ENCODE peak calls at places on chromosomes 7 and 10, in ten cellular contexts. T is fibroblast of lung, J is esophagus muscularis mucosa, O is colonic mucosa, S is left ventricle myocardium inferior, F is heart left ventricle, C is AG10803, G is tibial artery, R is GM12865, L is cardiac fibroblast. W is an unnamed sample.

GRCh38 chr7:1693419-1693990 is 23.4 kb downstream of the ELFN1 start:
- DNase-seq in F (peak), R (no peak), O (no peak), L (no peak), J (no peak), S (peak), G (peak), T (no peak), C (no peak), W (no peak)

GRCh38 chr10:60316029-60316428 is 73.6 kb downstream of the ANK3 start:
- DNase-seq in R (no peak), F (no peak), T (no peak), J (no peak), C (no peak), S (no peak), G (no peak), O (no peak), L (no peak), W (no peak)

GRCh38 chr7:23616593-23616992 is 19.4 kb downstream of the CCDC126 start:
- DNase-seq in C (no peak), J (no peak), O (no peak), R (no peak), F (no peak), T (no peak), L (no peak), G (no peak), S (no peak), W (no peak)

GRCh38 chr7:91976743-91977142 is 36.1 kb downstream of the AKAP9 start:
- DNase-seq in T (no peak), O (no peak), L (no peak), R (no peak), F (no peak), C (no peak), G (no peak), J (no peak), S (no peak), W (no peak)

GRCh38 chr10:121096617-121097431 is 245.7 kb downstream of the WDR11 start:
- DNase-seq in O (no peak), R (no peak), F (peak), L (peak), T (peak), C (peak), S (peak), G (no peak), J (no peak), W (peak)

GRCh38 chr10:56360583-56360966 is 484 bp downstream of the ZWINT start:
- DNase-seq in F (no peak), G (no peak), C (no peak), R (peak), S (no peak), L (no peak), J (no peak), T (no peak), O (no peak), W (no peak)

GRCh38 chr7:44533301-44534055 is 7.7 kb downstream of the NPC1L1 start:
- DNase-seq in S (no peak), T (peak), C (no peak), J (no peak), G (peak), O (no peak), F (no peak), L (peak), R (no peak), W (peak)

GRCh38 chr10:5811387-5811821 is 1.8 kb downstream of the GDI2 start:
- DNase-seq in J (no peak), R (peak), O (peak), F (no peak), C (peak), G (no peak), S (no peak), L (peak), T (peak), W (peak)

GRCh38 chr7:84389242-84389641 is 194.7 kb upstream of the SEMA3A start:
- DNase-seq in L (no peak), F (no peak), R (peak), T (no peak), G (no peak), S (no peak), J (no peak), O (no peak), C (no peak), W (no peak)

GRCh38 chr7:55065511-55066229 is 46.9 kb downstream of the EGFR start:
- DNase-seq in L (peak), S (no peak), O (no peak), J (no peak), C (peak), F (no peak), G (no peak), T (peak), R (peak), W (peak)

GRCh38 chr7:156493942-156494341 is 146.6 kb upstream of the RNF32 start:
- DNase-seq in T (peak), S (no peak), G (no peak), R (no peak), O (peak), C (no peak), L (no peak), J (no peak), F (no peak), W (peak)

GRCh38 chr7:99953649-99954048 is 22.2 kb downstream of the AZGP1 start:
- DNase-seq in R (no peak), J (no peak), T (peak), S (no peak), O (no peak), C (peak), F (no peak), G (no peak), L (peak), W (no peak)

GRCh38 chr10:43353495-43354324 is 17.7 kb upstream of the FXYD4 start:
- DNase-seq in F (no peak), S (no peak), R (no peak), L (no peak), C (no peak), J (no peak), O (no peak), T (no peak), G (no peak), W (no peak)

GRCh38 chr10:69734797-69735468 is 66.8 kb upstream of the COL13A1 start:
- DNase-seq in J (no peak), F (no peak), T (no peak), R (peak), G (no peak), O (no peak), S (no peak), C (no peak), L (no peak), W (no peak)

GRCh38 chr10:82162549-82163210 is 287.7 kb downstream of the NRG3 start:
- DNase-seq in J (no peak), L (no peak), S (no peak), C (no peak), G (no peak), F (no peak), T (no peak), O (no peak), R (no peak), W (no peak)

GRCh38 chr10:92125169-92125543 is 165.7 kb downstream of the CPEB3 start:
- DNase-seq in R (no peak), L (peak), F (no peak), G (no peak), S (no peak), J (no peak), O (no peak), C (no peak), T (peak), W (no peak)

GRCh38 chr7:9575716-9576115 is 1142.3 kb downstream of the NXPH1 start:
- DNase-seq in S (no peak), R (no peak), G (no peak), L (no peak), O (no peak), C (no peak), J (no peak), T (no peak), F (no peak), W (no peak)

GRCh38 chr10:50316695-50317648 is 65.7 kb upstream of the ASAH2 start:
- DNase-seq in J (no peak), F (no peak), O (no peak), R (no peak), S (no peak), T (no peak), C (no peak), L (no peak), G (no peak), W (peak)

GRCh38 chr10:42979181-42979580 is 97.7 kb upstream of the RET start:
- DNase-seq in F (peak), T (no peak), C (no peak), O (no peak), R (no peak), S (no peak), G (peak), J (no peak), L (no peak), W (no peak)

GRCh38 chr10:24825551-24825950 is 101.9 kb upstream of the ARHGAP21 start:
- DNase-seq in F (no peak), J (no peak), R (no peak), C (peak), G (no peak), S (no peak), O (no peak), L (peak), T (peak), W (peak)

GRCh38 chr10:17349717-17350116 is 104.7 kb downstream of the ST8SIA6 start:
- DNase-seq in J (no peak), F (no peak), G (no peak), C (no peak), S (no peak), T (peak), O (no peak), R (no peak), L (no peak), W (peak)

GRCh38 chr7:124275411-124275810 is 242.5 kb upstream of the TMEM229A start:
- DNase-seq in G (no peak), T (peak), J (no peak), F (no peak), O (no peak), C (no peak), L (no peak), R (no peak), S (no peak), W (no peak)

GRCh38 chr7:27346531-27347260 is 104.1 kb downstream of the EVX1 start:
- DNase-seq in G (no peak), O (peak), C (peak), S (no peak), L (peak), T (peak), J (no peak), F (peak), R (no peak), W (peak)

DNA sequence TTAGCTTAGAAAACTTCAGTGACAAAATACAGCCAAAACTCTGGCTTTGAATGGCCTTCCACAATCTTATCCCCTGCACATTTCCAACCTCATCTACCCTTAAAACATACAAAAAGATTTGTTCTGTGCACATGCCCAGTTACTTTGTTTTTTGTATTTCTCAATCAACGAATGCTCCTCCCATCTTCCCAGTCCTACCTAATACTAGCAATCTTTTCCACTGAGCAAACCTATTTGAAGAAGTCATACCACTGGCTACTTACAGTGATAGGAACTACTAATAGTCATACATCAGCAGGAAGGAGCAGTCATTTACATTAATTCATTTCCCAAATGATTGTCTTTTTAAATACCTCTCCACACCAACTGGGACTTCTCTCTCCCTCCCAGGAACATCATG is 2.5 kb downstream of the USP54 start:
- DNase-seq in C (no peak), J (no peak), S (no peak), G (no peak), R (no peak), T (peak), F (no peak), L (peak), O (no peak), W (no peak)
- H3K4me3 ChIP-seq in C (no peak), J (no peak), S (no peak), G (no peak), R (no peak), T (no peak), F (no peak), L (no peak), O (no peak), W (no peak)

GRCh38 chr7:73671317-73671651 is 3.7 kb downstream of the VPS37D start:
- DNase-seq in T (no peak), F (no peak), L (no peak), C (no peak), S (no peak), R (no peak), G (no peak), J (no peak), O (no peak), W (no peak)

GRCh38 chr7:73669858-73670385 is 2.3 kb downstream of the VPS37D start:
- DNase-seq in R (no peak), G (no peak), C (no peak), J (no peak), O (no peak), T (no peak), S (no peak), F (no peak), L (no peak), W (no peak)

GRCh38 chr7:73668103-73668937 is 689 bp downstream of the VPS37D start:
- DNase-seq in G (no peak), S (no peak), T (no peak), J (no peak), O (no peak), L (no peak), R (no peak), F (no peak), C (peak), W (no peak)

GRCh38 chr7:73669316-73669715 is 1.7 kb downstream of the VPS37D start:
- DNase-seq in T (no peak), F (no peak), J (no peak), S (no peak), O (no peak), R (no peak), G (no peak), L (no peak), C (no peak), W (no peak)

GRCh38 chr7:73667344-73668102 is at the start of gene VPS37D:
- DNase-seq in L (peak), S (peak), F (peak), T (peak), G (peak), C (peak), O (peak), R (peak), J (peak), W (peak)
- TF ChIP-seq CTCF in L (peak), S (peak), F (peak), T (peak), G (peak), C (peak), O (peak), R (peak), J (peak), W (peak)

GRCh38 chr10:128069351-128070051 is 56.7 kb downstream of the MKI67 start:
- DNase-seq in R (peak), C (peak), S (peak), L (peak), J (no peak), T (peak), G (peak), O (peak), F (peak), W (peak)
- H3K4me3 ChIP-seq in R (no peak), C (no peak), S (no peak), L (no peak), J (no peak), T (no peak), G (no peak), O (no peak), F (no peak), W (no peak)

GRCh38 chr7:11576340-11576739 is 255.7 kb downstream of the THSD7A start:
- DNase-seq in C (no peak), F (no peak), J (no peak), S (no peak), O (no peak), T (no peak), G (no peak), R (no peak), L (no peak), W (no peak)

GRCh38 chr7:11573128-11573527 is 258.9 kb downstream of the THSD7A start:
- DNase-seq in C (no peak), O (no peak), L (no peak), G (no peak), T (no peak), S (no peak), R (no peak), F (no peak), J (no peak), W (no peak)

GRCh38 chr7:11567571-11567970 is 264.4 kb downstream of the THSD7A start:
- DNase-seq in G (no peak), L (no peak), J (no peak), R (no peak), F (no peak), O (no peak), C (no peak), S (no peak), T (no peak), W (no peak)

GRCh38 chr7:11570205-11570604 is 261.8 kb downstream of the THSD7A start:
- DNase-seq in G (no peak), S (no peak), R (no peak), T (no peak), L (no peak), J (no peak), F (no peak), O (no peak), C (no peak), W (no peak)

DNA sequence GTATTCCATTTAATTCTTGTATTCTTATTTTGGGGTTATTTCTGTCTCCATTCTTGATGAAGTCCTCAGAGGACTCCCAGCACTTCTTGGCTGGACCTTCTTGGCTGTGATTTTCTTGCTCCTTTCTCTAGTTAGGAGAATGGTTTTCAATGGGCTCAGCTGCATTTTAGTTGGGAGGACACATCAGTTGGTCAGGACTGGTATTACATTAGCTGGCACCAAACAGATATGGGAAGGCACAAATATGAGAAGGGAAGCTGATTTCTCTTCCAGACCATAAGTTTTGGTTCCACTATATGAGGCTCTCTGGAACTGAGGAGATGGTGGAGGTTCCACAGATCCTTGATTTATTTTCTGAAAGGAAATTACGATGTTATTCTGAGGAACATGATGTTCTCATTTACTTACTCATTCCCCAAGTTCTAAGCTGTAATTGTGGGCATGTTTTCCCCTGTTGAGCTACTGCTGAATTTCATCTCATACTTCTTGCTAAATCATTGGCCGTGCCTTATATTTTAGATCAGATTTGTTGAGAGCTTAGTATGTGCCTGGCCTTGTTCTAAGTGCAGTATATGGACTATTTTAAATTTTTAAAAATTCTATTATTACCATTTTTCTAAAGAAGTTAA is 261.0 kb downstream of the THSD7A start:
- DNase-seq in F (no peak), S (no peak), O (no peak), J (no peak), C (no peak), G (no peak), L (no peak), T (peak), R (no peak), W (no peak)
- TF ChIP-seq CTCF in F (no peak), S (no peak), O (no peak), J (no peak), C (no peak), G (no peak), L (no peak), T (no peak), R (no peak), W (no peak)

GRCh38 chr10:18649364-18649959 is 1.9 kb downstream of the NSUN6 start:
- DNase-seq in T (no peak), C (no peak), R (no peak), G (no peak), F (no peak), L (no peak), J (no peak), S (no peak), O (no peak), W (no peak)
- H3K4me3 ChIP-seq in T (no peak), C (no peak), R (peak), G (no peak), F (no peak), L (no peak), J (no peak), S (no peak), O (no peak), W (no peak)

DNA sequence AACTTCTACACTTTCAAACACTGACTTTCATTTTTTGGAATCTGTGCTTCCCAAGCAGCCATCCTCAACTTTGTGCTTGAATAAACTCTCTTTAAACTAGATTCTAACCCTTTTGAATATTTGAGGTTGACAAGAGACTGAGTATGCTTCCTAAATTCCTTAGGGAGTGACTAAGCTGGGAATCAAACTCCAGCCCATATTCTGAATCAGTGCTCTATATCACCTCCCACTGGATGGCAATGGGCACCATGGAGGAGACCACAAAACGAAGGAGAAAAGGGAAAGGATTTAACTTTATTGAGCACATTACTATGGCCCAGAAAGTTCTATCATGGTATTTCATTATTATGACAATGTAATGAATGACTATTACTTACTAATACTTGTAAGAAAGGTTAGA is 17.2 kb upstream of the SLC26A4 start:
- DNase-seq in G (no peak), J (no peak), S (no peak), C (peak), F (no peak), L (peak), R (no peak), O (no peak), T (peak), W (peak)
- TF ChIP-seq CTCF in G (no peak), J (no peak), S (no peak), C (peak), F (no peak), L (peak), R (no peak), O (no peak), T (peak), W (peak)

GRCh38 chr7:18590744-18591340 is 95.3 kb downstream of the HDAC9 start:
- DNase-seq in T (peak), F (no peak), J (no peak), C (peak), R (peak), L (peak), O (no peak), G (no peak), S (no peak), W (peak)
- H3K4me3 ChIP-seq in T (no peak), F (no peak), J (no peak), C (peak), R (no peak), L (no peak), O (no peak), G (no peak), S (no peak), W (no peak)

GRCh38 chr10:23694921-23695824 is 256.3 kb downstream of the OTUD1 start:
- DNase-seq in L (no peak), J (no peak), T (no peak), C (no peak), F (no peak), G (no peak), R (no peak), O (no peak), S (no peak), W (no peak)
- TF ChIP-seq CTCF in L (no peak), J (no peak), T (no peak), C (no peak), F (no peak), G (no peak), R (no peak), O (no peak), S (no peak), W (no peak)

W was measured in astrocyte of the spinal cord.